ENCODE peak calls at places on chromosomes 12 and 14, in five cellular contexts. O, C, Q, W and F are unnamed samples.

GRCh38 chr12:69002969-69003368 is 70.0 kb upstream of the CPM start:
- DNase-seq in O (no peak), C (no peak), Q (no peak), W (no peak), F (no peak)

GRCh38 chr14:60760209-60760608 is 25.6 kb downstream of the MNAT1 start:
- DNase-seq in O (peak), C (no peak), Q (no peak), W (no peak), F (no peak)

GRCh38 chr14:89351364-89351957 is 65.6 kb downstream of the FOXN3 start:
- DNase-seq in O (no peak), C (no peak), Q (no peak), W (no peak), F (peak)

GRCh38 chr12:114995891-114996290 is 311.9 kb upstream of the TBX3 start:
- DNase-seq in O (no peak), C (no peak), Q (no peak), W (no peak), F (no peak)

GRCh38 chr12:30440826-30441602 is 254.7 kb downstream of the IPO8 start:
- DNase-seq in O (peak), C (no peak), Q (no peak), W (no peak), F (no peak)

GRCh38 chr14:55535521-55536207 is 44.3 kb upstream of the KTN1 start:
- DNase-seq in O (peak), C (no peak), Q (no peak), W (no peak), F (no peak)

GRCh38 chr14:36659822-36660735 is 1.6 kb upstream of the PAX9 start:
- DNase-seq in O (peak), C (no peak), Q (no peak), W (no peak), F (no peak)

GRCh38 chr12:1044697-1045096 is 53.7 kb downstream of the ERC1 start:
- DNase-seq in O (peak), C (no peak), Q (no peak), W (no peak), F (no peak)

GRCh38 chr12:105705235-105705634 is 374.7 kb downstream of the C12orf75 start:
- DNase-seq in O (no peak), C (no peak), Q (no peak), W (no peak), F (no peak)

GRCh38 chr12:129696952-129697351 is 206.9 kb downstream of the TMEM132D start:
- DNase-seq in O (no peak), C (no peak), Q (no peak), W (no peak), F (no peak)

GRCh38 chr12:12979151-12979550 is 20.9 kb downstream of the HEBP1 start:
- DNase-seq in O (no peak), C (no peak), Q (no peak), W (no peak), F (no peak)

GRCh38 chr12:51863921-51864700 is 15.6 kb upstream of the FIGNL2 start:
- DNase-seq in O (no peak), C (no peak), Q (peak), W (no peak), F (peak)

GRCh38 chr14:68795602-68796417 is 2.9 kb upstream of the ZFP36L1 start:
- DNase-seq in O (peak), C (peak), Q (peak), W (peak), F (peak)

GRCh38 chr12:5710260-5710878 is 234.7 kb downstream of the ANO2 start:
- DNase-seq in O (no peak), C (no peak), Q (no peak), W (no peak), F (no peak)

GRCh38 chr14:68947802-68948201 is 31.3 kb downstream of the ACTN1 start:
- DNase-seq in O (peak), C (no peak), Q (no peak), W (no peak), F (no peak)

GRCh38 chr14:61342486-61342885 is 21.1 kb downstream of the PRKCH start:
- DNase-seq in O (no peak), C (peak), Q (no peak), W (peak), F (peak)

GRCh38 chr12:106113042-106113441 is 25.7 kb downstream of the NUAK1 start:
- DNase-seq in O (peak), C (peak), Q (no peak), W (no peak), F (peak)

GRCh38 chr14:23558363-23559009 is 2.4 kb downstream of the THTPA start:
- DNase-seq in O (no peak), C (no peak), Q (no peak), W (no peak), F (no peak)